ENCODE peak calls at places on chromosomes 12 and 14, in ten cellular contexts. E is epithelial cell of prostate, W is HFF-Myc, A is IMR-90, K is EL, S is M059J, V is SK-N-SH, Z is HTR-8/SVneo, L is NCI-H1417 treated with DMSO at 0.1 percent for 48 hours, B is substantia nigra. P is an unnamed sample.

GRCh38 chr14:65373011-65373670 is 39.4 kb upstream of the FUT8 start:
- DNase-seq in Z (no peak), K (no peak), B (no peak), E (no peak), L (no peak), V (no peak), A (no peak), S (no peak), W (no peak), P (no peak)

GRCh38 chr14:69003626-69004025 is 24.5 kb upstream of the ACTN1 start:
- DNase-seq in Z (no peak), A (no peak), S (no peak), V (no peak), K (no peak), W (no peak), E (no peak), B (no peak), L (no peak), P (no peak)

GRCh38 chr14:75709207-75709812 is 48.3 kb downstream of the TTLL5 start:
- DNase-seq in L (peak; percentile 8), S (peak; percentile 73), V (peak; percentile 52), B (peak; percentile 58), W (peak; percentile 70), A (peak; percentile 88), Z (peak; percentile 90), E (peak; percentile 34), K (peak; percentile 75), P (peak; percentile 45)

GRCh38 chr12:34598352-34598827 is 576.1 kb downstream of the ALG10 start:
- DNase-seq in S (no peak), A (no peak), L (no peak), K (no peak), E (no peak), V (peak; percentile 0), B (no peak), Z (no peak), W (no peak), P (no peak)

GRCh38 chr12:92145731-92146496 is at the start of gene BTG1:
- DNase-seq in S (peak; percentile 99), E (peak; percentile 98), W (peak; percentile 100), B (peak; percentile 100), Z (peak; percentile 92), K (peak; percentile 100), L (peak; percentile 100), V (peak; percentile 94), A (peak; percentile 100), P (peak; percentile 98)

GRCh38 chr12:117580718-117581062 is 219.3 kb upstream of the NOS1 start:
- DNase-seq in W (no peak), L (no peak), S (peak; percentile 36), K (peak; percentile 12), V (peak; percentile 70), A (no peak), Z (no peak), E (no peak), B (peak; percentile 6), P (no peak)

GRCh38 chr14:65434216-65434850 is 21.8 kb downstream of the FUT8 start:
- DNase-seq in S (peak; percentile 5), E (no peak), K (no peak), B (no peak), Z (no peak), V (no peak), W (no peak), L (no peak), A (no peak), P (no peak)

GRCh38 chr14:92058006-92058917 is 18.4 kb upstream of the TRIP11 start:
- DNase-seq in W (no peak), B (no peak), S (no peak), A (no peak), Z (no peak), V (no peak), L (no peak), K (no peak), E (no peak), P (no peak)

GRCh38 chr12:2739069-2739468 is 55.7 kb upstream of the FKBP4 start:
- DNase-seq in Z (no peak), W (no peak), A (no peak), K (no peak), L (no peak), S (no peak), V (no peak), E (no peak), B (no peak), P (no peak)

GRCh38 chr12:87094356-87094755 is 838.2 kb upstream of the MGAT4C start:
- DNase-seq in V (no peak), S (no peak), A (peak; percentile 6), E (no peak), Z (no peak), L (no peak), K (no peak), B (no peak), W (no peak), P (no peak)

GRCh38 chr12:5018677-5019076 is 25.0 kb upstream of the KCNA5 start:
- DNase-seq in Z (no peak), A (no peak), S (no peak), L (no peak), V (no peak), B (no peak), K (no peak), E (no peak), W (no peak), P (no peak)

GRCh38 chr12:537772-538171 is 78.0 kb downstream of the B4GALNT3 start:
- DNase-seq in B (no peak), A (no peak), L (no peak), K (no peak), V (no peak), W (no peak), E (peak; percentile 95), Z (no peak), S (no peak), P (no peak)

GRCh38 chr14:100140452-100141132 is 18.9 kb downstream of the DEGS2 start:
- DNase-seq in B (no peak), L (no peak), A (peak; percentile 20), S (no peak), V (no peak), E (no peak), Z (no peak), W (no peak), K (no peak), P (no peak)

GRCh38 chr12:56297400-56297799 is 2.7 kb downstream of the CS start:
- DNase-seq in A (no peak), Z (no peak), W (no peak), V (no peak), S (no peak), K (no peak), L (no peak), E (no peak), B (no peak), P (no peak)

GRCh38 chr12:52442600-52443061 is 8.5 kb upstream of the KRT75 start:
- DNase-seq in B (no peak), L (no peak), V (no peak), K (peak; percentile 97), E (peak; percentile 75), Z (peak; percentile 84), W (peak; percentile 15), A (peak; percentile 74), S (peak; percentile 94), P (peak; percentile 82)